ENCODE peak calls at places on chromosomes 12 and 14, in ten cellular contexts. One of them, this sample, is unnamed.
A peak's percentile ranks its signal among the peaks of the same experiment; 100 is the strongest.

GRCh38 chr14:76910371-76910890 is 84.2 kb downstream of the LRRC74A start:
- DNase-seq in T-helper 1 cell: no peak
- DNase-seq in NCI-H1417 treated with DMSO at 0.1 percent for 48 hours: no peak
- DNase-seq in neural crest cell: no peak
- DNase-seq in stimulated activated CD4-positive, alpha-beta T cell treated with anti-CD3 and anti-CD28 coated beads, Interleukin-12 subunit alpha, Interleukin-12 subunit beta, amount 100 ng/mL, for 4 hours: no peak
- DNase-seq in activated gamma-delta T cell treated with anti-CD3 and anti-CD28 coated beads, Interleukin-2, amount 50 U/mL, for 16 hours: no peak
- DNase-seq in activated CD4-positive, alpha-beta T cell treated with anti-CD3 and anti-CD28 coated beads, Interleukin-2, amount 50 U/mL, for 1 hour: no peak
- DNase-seq in GM20000: no peak
- DNase-seq in cardiac muscle cell: no peak
- DNase-seq in activated T-cell treated with anti-CD3 and anti-CD28 coated beads for 48 hours: no peak
- DNase-seq in this sample: no peak

GRCh38 chr12:58386136-58386535 is 444.8 kb downstream of the ATP23 start:
- DNase-seq in T-helper 1 cell: no peak
- DNase-seq in NCI-H1417 treated with DMSO at 0.1 percent for 48 hours: no peak
- DNase-seq in neural crest cell: no peak
- DNase-seq in stimulated activated CD4-positive, alpha-beta T cell treated with anti-CD3 and anti-CD28 coated beads, Interleukin-12 subunit alpha, Interleukin-12 subunit beta, amount 100 ng/mL, for 4 hours: no peak
- DNase-seq in activated gamma-delta T cell treated with anti-CD3 and anti-CD28 coated beads, Interleukin-2, amount 50 U/mL, for 16 hours: no peak
- DNase-seq in activated CD4-positive, alpha-beta T cell treated with anti-CD3 and anti-CD28 coated beads, Interleukin-2, amount 50 U/mL, for 1 hour: no peak
- DNase-seq in GM20000: no peak
- DNase-seq in cardiac muscle cell: no peak
- DNase-seq in activated T-cell treated with anti-CD3 and anti-CD28 coated beads for 48 hours: no peak
- DNase-seq in this sample: no peak

GRCh38 chr14:49999216-49999761 is 106.4 kb downstream of the ARF6 start:
- DNase-seq in T-helper 1 cell: peak; percentile 63
- DNase-seq in NCI-H1417 treated with DMSO at 0.1 percent for 48 hours: no peak
- DNase-seq in neural crest cell: no peak
- DNase-seq in stimulated activated CD4-positive, alpha-beta T cell treated with anti-CD3 and anti-CD28 coated beads, Interleukin-12 subunit alpha, Interleukin-12 subunit beta, amount 100 ng/mL, for 4 hours: peak; percentile 46
- DNase-seq in activated gamma-delta T cell treated with anti-CD3 and anti-CD28 coated beads, Interleukin-2, amount 50 U/mL, for 16 hours: peak; percentile 67
- DNase-seq in activated CD4-positive, alpha-beta T cell treated with anti-CD3 and anti-CD28 coated beads, Interleukin-2, amount 50 U/mL, for 1 hour: peak; percentile 60
- DNase-seq in GM20000: peak; percentile 86
- DNase-seq in cardiac muscle cell: no peak
- DNase-seq in activated T-cell treated with anti-CD3 and anti-CD28 coated beads for 48 hours: peak; percentile 74
- DNase-seq in this sample: no peak

GRCh38 chr14:49405291-49405690 is 180.9 kb downstream of the RPS29 start:
- DNase-seq in T-helper 1 cell: no peak
- DNase-seq in NCI-H1417 treated with DMSO at 0.1 percent for 48 hours: no peak
- DNase-seq in neural crest cell: no peak
- DNase-seq in stimulated activated CD4-positive, alpha-beta T cell treated with anti-CD3 and anti-CD28 coated beads, Interleukin-12 subunit alpha, Interleukin-12 subunit beta, amount 100 ng/mL, for 4 hours: no peak
- DNase-seq in activated gamma-delta T cell treated with anti-CD3 and anti-CD28 coated beads, Interleukin-2, amount 50 U/mL, for 16 hours: no peak
- DNase-seq in activated CD4-positive, alpha-beta T cell treated with anti-CD3 and anti-CD28 coated beads, Interleukin-2, amount 50 U/mL, for 1 hour: no peak
- DNase-seq in GM20000: no peak
- DNase-seq in cardiac muscle cell: no peak
- DNase-seq in activated T-cell treated with anti-CD3 and anti-CD28 coated beads for 48 hours: no peak
- DNase-seq in this sample: no peak

GRCh38 chr14:35403085-35403396 is 1.5 kb downstream of the NFKBIA start:
- DNase-seq in T-helper 1 cell: peak; percentile 29
- DNase-seq in NCI-H1417 treated with DMSO at 0.1 percent for 48 hours: no peak
- DNase-seq in neural crest cell: no peak
- DNase-seq in stimulated activated CD4-positive, alpha-beta T cell treated with anti-CD3 and anti-CD28 coated beads, Interleukin-12 subunit alpha, Interleukin-12 subunit beta, amount 100 ng/mL, for 4 hours: peak; percentile 53
- DNase-seq in activated gamma-delta T cell treated with anti-CD3 and anti-CD28 coated beads, Interleukin-2, amount 50 U/mL, for 16 hours: peak; percentile 35
- DNase-seq in activated CD4-positive, alpha-beta T cell treated with anti-CD3 and anti-CD28 coated beads, Interleukin-2, amount 50 U/mL, for 1 hour: peak; percentile 26
- DNase-seq in GM20000: no peak
- DNase-seq in cardiac muscle cell: no peak
- DNase-seq in activated T-cell treated with anti-CD3 and anti-CD28 coated beads for 48 hours: peak; percentile 47
- DNase-seq in this sample: no peak

GRCh38 chr14:99427632-99428315 is 52.9 kb downstream of the SETD3 start:
- DNase-seq in T-helper 1 cell: no peak
- DNase-seq in NCI-H1417 treated with DMSO at 0.1 percent for 48 hours: no peak
- DNase-seq in neural crest cell: no peak
- DNase-seq in stimulated activated CD4-positive, alpha-beta T cell treated with anti-CD3 and anti-CD28 coated beads, Interleukin-12 subunit alpha, Interleukin-12 subunit beta, amount 100 ng/mL, for 4 hours: no peak
- DNase-seq in activated gamma-delta T cell treated with anti-CD3 and anti-CD28 coated beads, Interleukin-2, amount 50 U/mL, for 16 hours: no peak
- DNase-seq in activated CD4-positive, alpha-beta T cell treated with anti-CD3 and anti-CD28 coated beads, Interleukin-2, amount 50 U/mL, for 1 hour: no peak
- DNase-seq in GM20000: no peak
- DNase-seq in cardiac muscle cell: no peak
- DNase-seq in activated T-cell treated with anti-CD3 and anti-CD28 coated beads for 48 hours: no peak
- DNase-seq in this sample: no peak

GRCh38 chr14:86038401-86038985 is 508.5 kb downstream of the FLRT2 start:
- DNase-seq in T-helper 1 cell: peak; percentile 3
- DNase-seq in NCI-H1417 treated with DMSO at 0.1 percent for 48 hours: no peak
- DNase-seq in neural crest cell: peak; percentile 40
- DNase-seq in stimulated activated CD4-positive, alpha-beta T cell treated with anti-CD3 and anti-CD28 coated beads, Interleukin-12 subunit alpha, Interleukin-12 subunit beta, amount 100 ng/mL, for 4 hours: peak; percentile 21
- DNase-seq in activated gamma-delta T cell treated with anti-CD3 and anti-CD28 coated beads, Interleukin-2, amount 50 U/mL, for 16 hours: peak; percentile 3
- DNase-seq in activated CD4-positive, alpha-beta T cell treated with anti-CD3 and anti-CD28 coated beads, Interleukin-2, amount 50 U/mL, for 1 hour: peak; percentile 2
- DNase-seq in GM20000: peak; percentile 56
- DNase-seq in cardiac muscle cell: peak; percentile 69
- DNase-seq in activated T-cell treated with anti-CD3 and anti-CD28 coated beads for 48 hours: peak; percentile 35
- DNase-seq in this sample: no peak

GRCh38 chr14:30291216-30291615 is 267.7 kb upstream of the G2E3 start:
- DNase-seq in T-helper 1 cell: no peak
- DNase-seq in NCI-H1417 treated with DMSO at 0.1 percent for 48 hours: no peak
- DNase-seq in neural crest cell: no peak
- DNase-seq in stimulated activated CD4-positive, alpha-beta T cell treated with anti-CD3 and anti-CD28 coated beads, Interleukin-12 subunit alpha, Interleukin-12 subunit beta, amount 100 ng/mL, for 4 hours: no peak
- DNase-seq in activated gamma-delta T cell treated with anti-CD3 and anti-CD28 coated beads, Interleukin-2, amount 50 U/mL, for 16 hours: no peak
- DNase-seq in activated CD4-positive, alpha-beta T cell treated with anti-CD3 and anti-CD28 coated beads, Interleukin-2, amount 50 U/mL, for 1 hour: no peak
- DNase-seq in GM20000: no peak
- DNase-seq in cardiac muscle cell: no peak
- DNase-seq in activated T-cell treated with anti-CD3 and anti-CD28 coated beads for 48 hours: no peak
- DNase-seq in this sample: no peak

GRCh38 chr14:102708494-102708893 is 68.8 kb upstream of the TRAF3 start:
- DNase-seq in T-helper 1 cell: no peak
- DNase-seq in NCI-H1417 treated with DMSO at 0.1 percent for 48 hours: no peak
- DNase-seq in neural crest cell: no peak
- DNase-seq in stimulated activated CD4-positive, alpha-beta T cell treated with anti-CD3 and anti-CD28 coated beads, Interleukin-12 subunit alpha, Interleukin-12 subunit beta, amount 100 ng/mL, for 4 hours: no peak
- DNase-seq in activated gamma-delta T cell treated with anti-CD3 and anti-CD28 coated beads, Interleukin-2, amount 50 U/mL, for 16 hours: no peak
- DNase-seq in activated CD4-positive, alpha-beta T cell treated with anti-CD3 and anti-CD28 coated beads, Interleukin-2, amount 50 U/mL, for 1 hour: no peak
- DNase-seq in GM20000: peak; percentile 55
- DNase-seq in cardiac muscle cell: no peak
- DNase-seq in activated T-cell treated with anti-CD3 and anti-CD28 coated beads for 48 hours: no peak
- DNase-seq in this sample: no peak

GRCh38 chr12:6067152-6067916 is 57.1 kb downstream of the VWF start:
- DNase-seq in T-helper 1 cell: no peak
- DNase-seq in NCI-H1417 treated with DMSO at 0.1 percent for 48 hours: no peak
- DNase-seq in neural crest cell: no peak
- DNase-seq in stimulated activated CD4-positive, alpha-beta T cell treated with anti-CD3 and anti-CD28 coated beads, Interleukin-12 subunit alpha, Interleukin-12 subunit beta, amount 100 ng/mL, for 4 hours: no peak
- DNase-seq in activated gamma-delta T cell treated with anti-CD3 and anti-CD28 coated beads, Interleukin-2, amount 50 U/mL, for 16 hours: no peak
- DNase-seq in activated CD4-positive, alpha-beta T cell treated with anti-CD3 and anti-CD28 coated beads, Interleukin-2, amount 50 U/mL, for 1 hour: no peak
- DNase-seq in GM20000: no peak
- DNase-seq in cardiac muscle cell: no peak
- DNase-seq in activated T-cell treated with anti-CD3 and anti-CD28 coated beads for 48 hours: no peak
- DNase-seq in this sample: no peak

GRCh38 chr14:49908433-49908782 is 15.5 kb downstream of the ARF6 start:
- DNase-seq in T-helper 1 cell: no peak
- DNase-seq in NCI-H1417 treated with DMSO at 0.1 percent for 48 hours: no peak
- DNase-seq in neural crest cell: no peak
- DNase-seq in stimulated activated CD4-positive, alpha-beta T cell treated with anti-CD3 and anti-CD28 coated beads, Interleukin-12 subunit alpha, Interleukin-12 subunit beta, amount 100 ng/mL, for 4 hours: no peak
- DNase-seq in activated gamma-delta T cell treated with anti-CD3 and anti-CD28 coated beads, Interleukin-2, amount 50 U/mL, for 16 hours: no peak
- DNase-seq in activated CD4-positive, alpha-beta T cell treated with anti-CD3 and anti-CD28 coated beads, Interleukin-2, amount 50 U/mL, for 1 hour: no peak
- DNase-seq in GM20000: no peak
- DNase-seq in cardiac muscle cell: no peak
- DNase-seq in activated T-cell treated with anti-CD3 and anti-CD28 coated beads for 48 hours: no peak
- DNase-seq in this sample: no peak

GRCh38 chr14:71438684-71439083 is 493.5 kb upstream of the RGS6 start:
- DNase-seq in T-helper 1 cell: no peak
- DNase-seq in NCI-H1417 treated with DMSO at 0.1 percent for 48 hours: no peak
- DNase-seq in neural crest cell: no peak
- DNase-seq in stimulated activated CD4-positive, alpha-beta T cell treated with anti-CD3 and anti-CD28 coated beads, Interleukin-12 subunit alpha, Interleukin-12 subunit beta, amount 100 ng/mL, for 4 hours: no peak
- DNase-seq in activated gamma-delta T cell treated with anti-CD3 and anti-CD28 coated beads, Interleukin-2, amount 50 U/mL, for 16 hours: no peak
- DNase-seq in activated CD4-positive, alpha-beta T cell treated with anti-CD3 and anti-CD28 coated beads, Interleukin-2, amount 50 U/mL, for 1 hour: no peak
- DNase-seq in GM20000: no peak
- DNase-seq in cardiac muscle cell: no peak
- DNase-seq in activated T-cell treated with anti-CD3 and anti-CD28 coated beads for 48 hours: no peak
- DNase-seq in this sample: no peak

GRCh38 chr12:28017873-28018255 is 45.3 kb upstream of the PTHLH start:
- DNase-seq in T-helper 1 cell: no peak
- DNase-seq in NCI-H1417 treated with DMSO at 0.1 percent for 48 hours: no peak
- DNase-seq in neural crest cell: no peak
- DNase-seq in stimulated activated CD4-positive, alpha-beta T cell treated with anti-CD3 and anti-CD28 coated beads, Interleukin-12 subunit alpha, Interleukin-12 subunit beta, amount 100 ng/mL, for 4 hours: no peak
- DNase-seq in activated gamma-delta T cell treated with anti-CD3 and anti-CD28 coated beads, Interleukin-2, amount 50 U/mL, for 16 hours: no peak
- DNase-seq in activated CD4-positive, alpha-beta T cell treated with anti-CD3 and anti-CD28 coated beads, Interleukin-2, amount 50 U/mL, for 1 hour: no peak
- DNase-seq in GM20000: no peak
- DNase-seq in cardiac muscle cell: no peak
- DNase-seq in activated T-cell treated with anti-CD3 and anti-CD28 coated beads for 48 hours: no peak
- DNase-seq in this sample: no peak

GRCh38 chr12:17192721-17193120 is 586.8 kb upstream of the LMO3 start:
- DNase-seq in T-helper 1 cell: no peak
- DNase-seq in NCI-H1417 treated with DMSO at 0.1 percent for 48 hours: no peak
- DNase-seq in neural crest cell: no peak
- DNase-seq in stimulated activated CD4-positive, alpha-beta T cell treated with anti-CD3 and anti-CD28 coated beads, Interleukin-12 subunit alpha, Interleukin-12 subunit beta, amount 100 ng/mL, for 4 hours: no peak
- DNase-seq in activated gamma-delta T cell treated with anti-CD3 and anti-CD28 coated beads, Interleukin-2, amount 50 U/mL, for 16 hours: no peak
- DNase-seq in activated CD4-positive, alpha-beta T cell treated with anti-CD3 and anti-CD28 coated beads, Interleukin-2, amount 50 U/mL, for 1 hour: no peak
- DNase-seq in GM20000: no peak
- DNase-seq in cardiac muscle cell: no peak
- DNase-seq in activated T-cell treated with anti-CD3 and anti-CD28 coated beads for 48 hours: no peak
- DNase-seq in this sample: no peak

GRCh38 chr14:24114536-24115450 is at the start of the genes DCAF11 and NRL:
- DNase-seq in T-helper 1 cell: peak; percentile 98
- DNase-seq in NCI-H1417 treated with DMSO at 0.1 percent for 48 hours: peak; percentile 99
- DNase-seq in neural crest cell: peak; percentile 97
- DNase-seq in stimulated activated CD4-positive, alpha-beta T cell treated with anti-CD3 and anti-CD28 coated beads, Interleukin-12 subunit alpha, Interleukin-12 subunit beta, amount 100 ng/mL, for 4 hours: peak; percentile 95
- DNase-seq in activated gamma-delta T cell treated with anti-CD3 and anti-CD28 coated beads, Interleukin-2, amount 50 U/mL, for 16 hours: peak; percentile 98
- DNase-seq in activated CD4-positive, alpha-beta T cell treated with anti-CD3 and anti-CD28 coated beads, Interleukin-2, amount 50 U/mL, for 1 hour: peak; percentile 98
- DNase-seq in GM20000: peak; percentile 97
- DNase-seq in cardiac muscle cell: peak; percentile 99
- DNase-seq in activated T-cell treated with anti-CD3 and anti-CD28 coated beads for 48 hours: peak; percentile 97
- DNase-seq in this sample: peak; percentile 98

GRCh38 chr14:38074754-38075153 is 132.9 kb upstream of the SSTR1 start:
- DNase-seq in T-helper 1 cell: no peak
- DNase-seq in NCI-H1417 treated with DMSO at 0.1 percent for 48 hours: no peak
- DNase-seq in neural crest cell: no peak
- DNase-seq in stimulated activated CD4-positive, alpha-beta T cell treated with anti-CD3 and anti-CD28 coated beads, Interleukin-12 subunit alpha, Interleukin-12 subunit beta, amount 100 ng/mL, for 4 hours: no peak
- DNase-seq in activated gamma-delta T cell treated with anti-CD3 and anti-CD28 coated beads, Interleukin-2, amount 50 U/mL, for 16 hours: no peak
- DNase-seq in activated CD4-positive, alpha-beta T cell treated with anti-CD3 and anti-CD28 coated beads, Interleukin-2, amount 50 U/mL, for 1 hour: no peak
- DNase-seq in GM20000: no peak
- DNase-seq in cardiac muscle cell: no peak
- DNase-seq in activated T-cell treated with anti-CD3 and anti-CD28 coated beads for 48 hours: no peak
- DNase-seq in this sample: no peak